ENCODE peak calls at places on chromosomes 7 and 10, in seven cellular contexts. J is fibroblast of the conjunctiva; X is AG04450; V is stimulated activated CD8-positive, alpha-beta memory T cell treated with anti-CD3 and anti-CD28 coated beads, Interleukin-4, amount 100 ng/mL, for 1 hour; R is progenitor cell of endocrine pancreas; M is MG63; Z is LoVo. Y is an unnamed sample.
A peak's percentile ranks its signal among the peaks of the same experiment; 100 is the strongest.

GRCh38 chr10:87585565-87586514 is 73.8 kb upstream of the PAPSS2 start:
- DNase-seq in J (no peak), X (no peak), V (no peak), R (no peak), M (no peak), Z (peak; percentile 86), Y (no peak)

GRCh38 chr10:76554478-76554877 is 1083.1 kb downstream of the KCNMA1 start:
- DNase-seq in J (no peak), X (no peak), V (no peak), R (no peak), M (no peak), Z (no peak), Y (no peak)

GRCh38 chr10:102959399-102959798 is 41.3 kb downstream of the CNNM2 start:
- DNase-seq in J (no peak), X (no peak), V (no peak), R (no peak), M (no peak), Z (no peak), Y (no peak)

GRCh38 chr10:61692447-61692846 is 29.7 kb downstream of the CABCOCO1 start:
- DNase-seq in J (no peak), X (no peak), V (no peak), R (no peak), M (no peak), Z (no peak), Y (no peak)

GRCh38 chr10:49585387-49585786 is 24.7 kb upstream of the SLC18A3 start:
- DNase-seq in J (no peak), X (no peak), V (no peak), R (no peak), M (no peak), Z (no peak), Y (peak; percentile 42)

GRCh38 chr10:127824826-127825225 is 67.9 kb downstream of the CLRN3 start:
- DNase-seq in J (no peak), X (no peak), V (no peak), R (no peak), M (no peak), Z (no peak), Y (no peak)

GRCh38 chr10:106705576-106706526 is 458.7 kb downstream of the SORCS1 start:
- DNase-seq in J (peak; percentile 40), X (peak; percentile 2), V (no peak), R (peak; percentile 61), M (peak; percentile 19), Z (peak; percentile 63), Y (peak; percentile 19)

GRCh38 chr10:76618171-76618570 is 1019.4 kb downstream of the KCNMA1 start:
- DNase-seq in J (no peak), X (no peak), V (no peak), R (no peak), M (no peak), Z (no peak), Y (no peak)

GRCh38 chr7:101575168-101575567 is 53.9 kb downstream of the MYL10 start:
- DNase-seq in J (no peak), X (no peak), V (no peak), R (no peak), M (no peak), Z (no peak), Y (no peak)

GRCh38 chr10:18822156-18822555 is 162.9 kb downstream of the ARL5B start:
- DNase-seq in J (no peak), X (peak; percentile 1), V (no peak), R (peak; percentile 19), M (no peak), Z (peak; percentile 3), Y (peak; percentile 54)